ENCODE peak calls at places on chromosomes 4 and X, in eight cellular contexts. L, P, G, R, S, X, T and W are unnamed samples.
A peak's percentile ranks its signal among the peaks of the same experiment; 100 is the strongest.

GRCh38 chr4:7398104-7398423 is 36.7 kb downstream of the PSAPL1 start:
- DNase-seq in L (peak; percentile 25), P (peak; percentile 36), G (peak; percentile 1), R (no peak), S (peak; percentile 44), X (no peak), T (no peak), W (no peak)

GRCh38 chr4:83962492-83962891 is 426.6 kb downstream of the GPAT3 start:
- DNase-seq in L (no peak), P (no peak), G (no peak), R (no peak), S (no peak), X (no peak), T (no peak), W (peak; percentile 3)

GRCh38 chr4:149493492-149493891 is 322.2 kb downstream of the IQCM start:
- DNase-seq in L (peak; percentile 4), P (no peak), G (no peak), R (no peak), S (no peak), X (no peak), T (no peak), W (peak; percentile 11)

GRCh38 chrX:10118530-10118929 is 38.2 kb upstream of the CLCN4 start:
- DNase-seq in L (no peak), P (no peak), G (no peak), R (no peak), S (no peak), X (no peak), T (no peak), W (no peak)

GRCh38 chrX:126719208-126719607 is 100.3 kb upstream of the PRR32 start:
- DNase-seq in L (no peak), P (no peak), G (no peak), R (no peak), S (no peak), X (no peak), T (no peak), W (no peak)

GRCh38 chr4:74661427-74662171 is 132.7 kb downstream of the BTC start:
- DNase-seq in L (peak; percentile 52), P (peak; percentile 18), G (peak; percentile 78), R (no peak), S (no peak), X (no peak), T (no peak), W (no peak)

GRCh38 chrX:38987135-38987780 is 186.0 kb downstream of the MID1IP1 start:
- DNase-seq in L (no peak), P (no peak), G (no peak), R (peak; percentile 7), S (no peak), X (no peak), T (no peak), W (no peak)

GRCh38 chr4:175453456-175453855 is 358.6 kb downstream of the GPM6A start:
- DNase-seq in L (peak; percentile 25), P (peak; percentile 13), G (no peak), R (no peak), S (no peak), X (no peak), T (no peak), W (no peak)

GRCh38 chrX:124736553-124737240 is 390.3 kb downstream of the SH2D1A start:
- DNase-seq in L (no peak), P (no peak), G (no peak), R (no peak), S (peak; percentile 81), X (peak; percentile 15), T (peak; percentile 53), W (peak; percentile 89)

GRCh38 chr4:127965803-127966175 is 583 bp downstream of the ABHD18 start:
- DNase-seq in L (peak; percentile 30), P (peak; percentile 40), G (peak; percentile 62), R (peak; percentile 84), S (peak; percentile 63), X (peak; percentile 83), T (peak; percentile 68), W (peak; percentile 82)

GRCh38 chr4:120509222-120509621 is 413.3 kb downstream of the PRDM5 start:
- DNase-seq in L (no peak), P (no peak), G (no peak), R (no peak), S (no peak), X (no peak), T (no peak), W (peak; percentile 11)

GRCh38 chrX:30261012-30261411 is 14.1 kb downstream of the MAGEB1 start:
- DNase-seq in L (no peak), P (no peak), G (no peak), R (no peak), S (no peak), X (no peak), T (no peak), W (no peak)

GRCh38 chr4:5735463-5735862 is 24.5 kb downstream of the EVC start:
- DNase-seq in L (no peak), P (no peak), G (no peak), R (no peak), S (no peak), X (no peak), T (no peak), W (no peak)

GRCh38 chr4:10033191-10033881 is 12.0 kb upstream of the SLC2A9 start:
- DNase-seq in L (peak; percentile 72), P (peak; percentile 16), G (peak; percentile 64), R (peak; percentile 27), S (no peak), X (no peak), T (peak; percentile 28), W (no peak)

GRCh38 chr4:145808021-145808650 is 128.2 kb downstream of the C4orf51 start:
- DNase-seq in L (peak; percentile 94), P (peak; percentile 96), G (peak; percentile 98), R (peak; percentile 91), S (no peak), X (no peak), T (peak; percentile 84), W (peak; percentile 55)

GRCh38 chr4:20095805-20096541 is 155.7 kb upstream of the SLIT2 start:
- DNase-seq in L (peak; percentile 6), P (no peak), G (no peak), R (no peak), S (no peak), X (no peak), T (no peak), W (no peak)